ENCODE peak calls at places on chromosomes 4 and X, in nine cellular contexts. H is ACHN; A is cerebellar cortex; R is fibroblast of pulmonary artery; L is activated T-cell treated with anti-CD3 and anti-CD28 coated beads, Interleukin-2, amount 50 U/mL, for 72 hours; Y is amniotic stem cell; P is AG09309; V is T-helper 2 cell; U is RPMI8226. B is an unnamed sample.

GRCh38 chr4:162347492-162348213 is 183.9 kb upstream of the FSTL5 start:
- DNase-seq in H (no peak), A (peak), R (no peak), L (no peak), Y (no peak), P (no peak), V (no peak), U (no peak), B (no peak)

GRCh38 chr4:128517739-128518510 is 230.3 kb upstream of the PGRMC2 start:
- DNase-seq in H (peak), A (peak), R (peak), L (no peak), Y (peak), P (peak), V (no peak), U (peak), B (peak)

GRCh38 chrX:10755477-10756334 is 135.3 kb upstream of the MID1 start:
- DNase-seq in H (peak), A (no peak), R (peak), L (no peak), Y (no peak), P (no peak), V (no peak), U (no peak), B (no peak)

GRCh38 chr4:173466101-173466500 is 63.9 kb downstream of the HAND2 start:
- DNase-seq in H (no peak), A (no peak), R (no peak), L (no peak), Y (no peak), P (no peak), V (no peak), U (no peak), B (no peak)

GRCh38 chr4:38531126-38531737 is 132.8 kb upstream of the KLF3 start:
- DNase-seq in H (no peak), A (no peak), R (peak), L (no peak), Y (no peak), P (no peak), V (no peak), U (no peak), B (peak)

GRCh38 chr4:40003986-40004385 is 26.3 kb upstream of the PDS5A start:
- DNase-seq in H (no peak), A (no peak), R (peak), L (no peak), Y (no peak), P (no peak), V (no peak), U (peak), B (peak)

GRCh38 chr4:72397314-72397713 is 171.7 kb downstream of the ADAMTS3 start:
- DNase-seq in H (no peak), A (no peak), R (peak), L (no peak), Y (no peak), P (no peak), V (no peak), U (no peak), B (no peak)

GRCh38 chr4:1137850-1138249 is 24.5 kb upstream of the RNF212 start:
- DNase-seq in H (no peak), A (no peak), R (peak), L (no peak), Y (no peak), P (no peak), V (no peak), U (no peak), B (no peak)

GRCh38 chr4:142404191-142404611 is 441.9 kb downstream of the INPP4B start:
- DNase-seq in H (no peak), A (no peak), R (peak), L (peak), Y (peak), P (no peak), V (peak), U (peak), B (peak)

GRCh38 chr4:139619644-139620043 is 46.0 kb upstream of the MGST2 start:
- DNase-seq in H (peak), A (peak), R (peak), L (peak), Y (no peak), P (no peak), V (no peak), U (peak), B (no peak)

GRCh38 chr4:171813195-171813955 is at the start of gene GALNTL6:
- DNase-seq in H (peak), A (no peak), R (peak), L (no peak), Y (peak), P (no peak), V (no peak), U (peak), B (no peak)

GRCh38 chr4:74446193-74446868 is 1.4 kb downstream of the AREG start:
- DNase-seq in H (no peak), A (no peak), R (peak), L (no peak), Y (no peak), P (no peak), V (no peak), U (no peak), B (no peak)

GRCh38 chr4:185874516-185875230 is 62.7 kb upstream of the SORBS2 start:
- DNase-seq in H (peak), A (no peak), R (peak), L (no peak), Y (no peak), P (no peak), V (no peak), U (no peak), B (peak)

GRCh38 chrX:1450381-1451161 is 2.1 kb downstream of the ASMTL start:
- DNase-seq in H (no peak), A (no peak), R (no peak), L (peak), Y (no peak), P (no peak), V (no peak), U (no peak), B (no peak)

GRCh38 chr4:146041139-146042004 is 102.7 kb upstream of the ZNF827 start:
- DNase-seq in H (no peak), A (no peak), R (no peak), L (no peak), Y (no peak), P (no peak), V (no peak), U (no peak), B (no peak)

GRCh38 chr4:146051724-146052396 is 113.2 kb upstream of the ZNF827 start:
- DNase-seq in H (no peak), A (no peak), R (peak), L (no peak), Y (no peak), P (peak), V (no peak), U (no peak), B (peak)

GRCh38 chrX:82934980-82935379 is 573.1 kb upstream of the POU3F4 start:
- DNase-seq in H (no peak), A (no peak), R (no peak), L (no peak), Y (no peak), P (no peak), V (no peak), U (no peak), B (no peak)

GRCh38 chrX:132411310-132411977 is 77.4 kb downstream of the MBNL3 start:
- DNase-seq in H (no peak), A (no peak), R (no peak), L (no peak), Y (no peak), P (no peak), V (no peak), U (no peak), B (no peak)

GRCh38 chr4:24932831-24933230 is 20.0 kb upstream of the CCDC149 start:
- DNase-seq in H (no peak), A (no peak), R (no peak), L (no peak), Y (no peak), P (no peak), V (no peak), U (no peak), B (peak)

GRCh38 chr4:151329217-151330007 is 4.0 kb upstream of the SH3D19 start:
- DNase-seq in H (no peak), A (no peak), R (no peak), L (no peak), Y (no peak), P (no peak), V (no peak), U (no peak), B (no peak)

GRCh38 chr4:160224049-160224448 is 1121.2 kb downstream of the RAPGEF2 start:
- DNase-seq in H (no peak), A (no peak), R (no peak), L (no peak), Y (no peak), P (no peak), V (no peak), U (no peak), B (no peak)

GRCh38 chr4:111274060-111274459 is 651.2 kb upstream of the PITX2 start:
- DNase-seq in H (no peak), A (no peak), R (no peak), L (no peak), Y (no peak), P (no peak), V (no peak), U (no peak), B (no peak)

GRCh38 chrX:21374994-21375794 is 976 bp downstream of the CNKSR2 start:
- DNase-seq in H (no peak), A (peak), R (no peak), L (peak), Y (no peak), P (no peak), V (no peak), U (no peak), B (no peak)